ENCODE peak calls at places on chromosome 6, in eight cellular contexts. X, B, D, N, R, Z, C and Q are unnamed samples.

GRCh38 chr6:81744136-81744535 is 8.3 kb downstream of the TENT5A start:
- DNase-seq in X (no peak), B (no peak), D (no peak), N (no peak), R (no peak), Z (no peak), C (no peak), Q (no peak)

GRCh38 chr6:47203266-47203967 is 106.3 kb downstream of the TNFRSF21 start:
- DNase-seq in X (no peak), B (no peak), D (no peak), N (no peak), R (no peak), Z (no peak), C (no peak), Q (no peak)

GRCh38 chr6:105346052-105346451 is 56.8 kb downstream of the PREP start:
- DNase-seq in X (peak), B (peak), D (no peak), N (no peak), R (no peak), Z (peak), C (no peak), Q (no peak)

GRCh38 chr6:111427341-111428116 is 55.5 kb downstream of the REV3L start:
- DNase-seq in X (peak), B (no peak), D (no peak), N (no peak), R (no peak), Z (peak), C (no peak), Q (no peak)

GRCh38 chr6:167270499-167271307 is 20.4 kb upstream of the UNC93A start:
- DNase-seq in X (no peak), B (no peak), D (no peak), N (no peak), R (no peak), Z (no peak), C (no peak), Q (no peak)

GRCh38 chr6:100152201-100152600 is 158.2 kb upstream of the MCHR2 start:
- DNase-seq in X (no peak), B (no peak), D (no peak), N (no peak), R (no peak), Z (no peak), C (no peak), Q (no peak)

GRCh38 chr6:71478834-71479541 is 190.4 kb downstream of the OGFRL1 start:
- DNase-seq in X (peak), B (peak), D (no peak), N (no peak), R (no peak), Z (peak), C (no peak), Q (no peak)

GRCh38 chr6:2536451-2536850 is 214.3 kb downstream of the MYLK4 start:
- DNase-seq in X (no peak), B (no peak), D (no peak), N (no peak), R (no peak), Z (no peak), C (no peak), Q (no peak)

GRCh38 chr6:109076421-109076820 is 18.2 kb downstream of the SESN1 start:
- DNase-seq in X (no peak), B (no peak), D (no peak), N (no peak), R (peak), Z (no peak), C (no peak), Q (peak)

GRCh38 chr6:39108041-39108839 is 6.7 kb downstream of the SAYSD1 start:
- DNase-seq in X (no peak), B (no peak), D (no peak), N (no peak), R (no peak), Z (no peak), C (no peak), Q (no peak)

GRCh38 chr6:5175195-5175594 is 85.6 kb downstream of the LYRM4 start:
- DNase-seq in X (no peak), B (peak), D (no peak), N (no peak), R (no peak), Z (peak), C (no peak), Q (peak)

GRCh38 chr6:27478141-27478705 is 5.3 kb upstream of the ZNF184 start:
- DNase-seq in X (peak), B (no peak), D (no peak), N (no peak), R (no peak), Z (peak), C (no peak), Q (no peak)

GRCh38 chr6:27668442-27669275 is 195.8 kb upstream of the ZNF184 start:
- DNase-seq in X (peak), B (peak), D (peak), N (no peak), R (peak), Z (peak), C (peak), Q (peak)

GRCh38 chr6:42118162-42119001 is 24.0 kb downstream of the C6orf132 start:
- DNase-seq in X (peak), B (no peak), D (peak), N (peak), R (no peak), Z (peak), C (no peak), Q (no peak)

GRCh38 chr6:26550250-26550993 is 12.3 kb downstream of the HMGN4 start:
- DNase-seq in X (peak), B (peak), D (no peak), N (peak), R (peak), Z (peak), C (no peak), Q (no peak)

GRCh38 chr6:95185874-95186273 is 391.5 kb upstream of the MANEA start:
- DNase-seq in X (no peak), B (no peak), D (no peak), N (no peak), R (no peak), Z (no peak), C (no peak), Q (no peak)